ENCODE peak calls at places on chromosome 14, in eight cellular contexts. A is colonic mucosa, Y is body of pancreas, P is IMR-90, T is DND-41, X is right lobe of liver, J is pancreas, Q is PC-3. O is an unnamed sample.
A peak's percentile ranks its signal among the peaks of the same experiment; 100 is the strongest.

GRCh38 chr14:26820101-26820500 is 222.3 kb upstream of the NOVA1 start:
- DNase-seq in P (no peak), Y (no peak), J (no peak), A (no peak), X (no peak), T (no peak), Q (peak; percentile 76), O (no peak)

GRCh38 chr14:101889366-101889765 is 75.0 kb upstream of the DYNC1H1 start:
- DNase-seq in Q (no peak), A (peak; percentile 10), T (no peak), P (no peak), Y (no peak), X (no peak), J (no peak), O (no peak)

GRCh38 chr14:57609313-57609712 is 115.7 kb upstream of the CCDC198 start:
- DNase-seq in Y (no peak), P (no peak), X (no peak), Q (no peak), J (no peak), A (no peak), T (no peak), O (no peak)

GRCh38 chr14:31950760-31951637 is 126.1 kb upstream of the ARHGAP5 start:
- DNase-seq in T (no peak), J (no peak), X (no peak), Q (peak; percentile 81), P (peak; percentile 48), Y (peak; percentile 21), A (peak; percentile 84), O (no peak)

GRCh38 chr14:69559581-69560011 is 15.1 kb downstream of the CCDC177 start:
- DNase-seq in Q (no peak), T (no peak), A (no peak), X (no peak), J (no peak), P (no peak), Y (no peak), O (no peak)

GRCh38 chr14:101505216-101505970 is 55.9 kb upstream of the DIO3 start:
- DNase-seq in Y (no peak), T (no peak), A (no peak), Q (no peak), X (peak; percentile 48), P (no peak), J (no peak), O (no peak)

GRCh38 chr14:50101417-50101816 is 15.0 kb downstream of the VCPKMT start:
- DNase-seq in Q (peak; percentile 55), A (no peak), Y (no peak), P (no peak), T (no peak), J (no peak), X (no peak), O (no peak)

GRCh38 chr14:51430600-51430999 is 190.6 kb downstream of the TMX1 start:
- DNase-seq in Y (peak; percentile 22), A (no peak), J (no peak), T (no peak), Q (no peak), X (no peak), P (no peak), O (no peak)

GRCh38 chr14:105842105-105842504 is 315.7 kb downstream of the TMEM121 start:
- DNase-seq in P (no peak), A (peak; percentile 8), J (no peak), Q (no peak), Y (no peak), X (no peak), T (no peak), O (no peak)

GRCh38 chr14:38481939-38482678 is 226.2 kb upstream of the CLEC14A start:
- DNase-seq in A (no peak), Q (peak; percentile 66), Y (no peak), T (no peak), P (peak; percentile 70), X (no peak), J (no peak), O (no peak)

GRCh38 chr14:88424573-88424972 is 39.1 kb downstream of the SPATA7 start:
- DNase-seq in Q (peak; percentile 9), X (no peak), Y (no peak), T (no peak), J (no peak), A (no peak), P (peak; percentile 52), O (no peak)

GRCh38 chr14:104247336-104248202 is 109.2 kb downstream of the KIF26A start:
- DNase-seq in A (no peak), X (no peak), Q (no peak), T (no peak), Y (no peak), P (no peak), J (no peak), O (no peak)

GRCh38 chr14:99736600-99737371 is 52.7 kb downstream of the CYP46A1 start:
- DNase-seq in Q (peak; percentile 4), X (peak; percentile 15), J (no peak), A (no peak), P (no peak), Y (no peak), T (no peak), O (no peak)

GRCh38 chr14:54187439-54187838 is 209.4 kb upstream of the CDKN3 start:
- DNase-seq in Q (no peak), X (no peak), T (no peak), J (no peak), A (no peak), P (no peak), Y (no peak), O (no peak)

GRCh38 chr14:54189358-54190354 is 207.2 kb upstream of the CDKN3 start:
- DNase-seq in X (no peak), P (peak; percentile 83), Q (peak; percentile 94), T (peak; percentile 52), Y (no peak), J (no peak), A (no peak), O (no peak)

GRCh38 chr14:54182419-54183040 is 214.3 kb upstream of the CDKN3 start:
- DNase-seq in X (no peak), A (no peak), T (no peak), Q (peak; percentile 96), Y (no peak), P (peak; percentile 74), J (no peak), O (no peak)

GRCh38 chr14:54188036-54188666 is 208.7 kb upstream of the CDKN3 start:
- DNase-seq in T (no peak), X (no peak), Y (no peak), P (no peak), J (no peak), Q (no peak), A (no peak), O (no peak)

DNA sequence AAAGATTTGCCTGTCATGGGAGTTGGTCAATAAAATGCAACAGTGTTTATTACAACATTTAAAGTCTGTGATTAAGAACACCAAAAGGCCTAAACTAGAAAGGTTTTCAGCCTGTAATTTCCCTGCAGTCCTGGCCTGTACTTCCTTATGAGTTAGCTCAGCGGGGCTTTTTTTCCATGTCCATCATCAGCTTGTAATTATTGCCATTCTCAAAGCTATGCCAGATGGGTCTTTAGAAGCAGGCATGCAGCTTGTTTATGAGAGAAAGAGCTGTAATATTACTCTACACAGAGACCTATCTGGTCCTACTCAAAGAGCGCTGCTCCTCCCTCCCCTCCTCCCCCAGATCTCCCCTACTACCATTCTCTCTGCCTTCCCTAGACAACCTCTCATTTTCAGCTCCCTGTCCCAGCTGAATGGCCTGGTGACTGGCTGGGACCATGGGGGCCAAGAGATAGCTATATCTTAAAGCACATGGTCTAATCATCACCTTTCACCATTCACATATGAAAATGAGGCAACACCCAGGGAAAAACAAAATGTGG is 209.9 kb upstream of the CDKN3 start:
- DNase-seq in Q (no peak), P (no peak), T (no peak), X (no peak), Y (no peak), J (no peak), A (no peak), O (no peak)
- H3K27ac ChIP-seq in Q (no peak overlapping the region), P (no peak overlapping the region), T (no peak overlapping the region), X (no peak overlapping the region), Y (no peak overlapping the region), J (no peak overlapping the region), A (no peak overlapping the region), O (no peak overlapping the region)

GRCh38 chr14:85516239-85517112 is 13.5 kb upstream of the FLRT2 start:
- DNase-seq in P (peak; percentile 88), J (no peak), Q (peak; percentile 24), A (no peak), T (no peak), Y (no peak), X (no peak), O (no peak)
- H3K4me3 ChIP-seq in P (no peak overlapping the region), J (no peak overlapping the region), Q (no peak overlapping the region), A (no peak overlapping the region), T (no peak overlapping the region), Y (no peak overlapping the region), X (no peak overlapping the region), O (no peak overlapping the region)

DNA sequence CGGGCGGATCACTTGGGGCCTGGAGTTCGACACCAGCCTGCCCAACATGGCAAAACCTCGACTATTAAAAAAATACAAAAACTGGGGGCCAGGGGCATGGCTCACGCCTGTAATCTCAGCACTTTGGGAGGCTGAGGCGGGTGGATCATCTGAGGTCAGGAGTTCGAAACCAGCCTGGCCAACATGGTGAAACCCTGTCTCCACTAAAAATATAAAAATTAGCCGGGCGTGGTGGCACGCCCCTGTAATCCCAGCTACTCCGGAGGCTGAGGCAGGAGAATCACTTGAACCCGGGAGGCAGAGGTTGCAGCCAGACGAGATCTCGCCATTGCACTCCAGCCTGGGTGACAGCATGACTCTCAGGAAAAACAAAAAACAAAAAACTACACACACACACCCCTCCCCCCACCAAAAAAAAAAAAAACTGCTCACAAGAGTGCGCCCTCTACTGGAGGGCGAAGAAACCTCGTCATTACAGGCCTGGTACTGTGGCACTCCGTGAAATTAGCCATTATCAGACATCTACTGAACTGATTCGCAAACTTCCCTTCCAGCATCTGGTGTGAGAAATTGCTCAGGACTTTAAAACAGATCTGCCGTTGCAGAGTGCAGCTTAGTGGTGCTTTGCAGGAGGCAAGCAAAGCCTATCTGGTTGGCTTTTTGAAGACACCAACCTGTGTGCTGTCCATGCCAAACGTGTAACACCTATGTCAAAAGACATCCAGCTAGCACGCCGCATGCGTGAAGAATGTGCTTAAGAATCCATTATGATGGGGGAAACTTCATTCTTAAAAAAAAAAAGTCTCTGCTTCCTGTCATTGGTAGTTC is 7.7 kb downstream of the PPP1R3E start:
- DNase-seq in P (peak; percentile 51), X (no peak), J (peak; percentile 56), Q (peak; percentile 66), T (peak; percentile 63), A (peak; percentile 31), Y (peak; percentile 64), O (no peak)
- TF ChIP-seq CTCF in P (peak; percentile 87), X (peak; percentile 68), J (peak; percentile 83), Q (peak; percentile 89), T (peak; percentile 91), A (peak; percentile 88), Y (peak; percentile 80), O (peak; percentile 80)

GRCh38 chr14:74018704-74019407 is at the start of the genes BBOF1 and ENTPD5:
- DNase-seq in T (peak; percentile 82), A (peak; percentile 87), Q (peak; percentile 93), X (peak; percentile 91), J (peak; percentile 92), Y (peak; percentile 84), P (peak; percentile 80), O (peak; percentile 46)

GRCh38 chr14:74018029-74018703 is 922 bp downstream of the ENTPD5 start:
- DNase-seq in A (no peak), T (peak; percentile 9), P (peak; percentile 64), J (no peak), Q (peak; percentile 81), Y (no peak), X (no peak), O (no peak)

GRCh38 chr14:74015965-74016364 is 3.1 kb downstream of the ENTPD5 start:
- DNase-seq in J (no peak), P (no peak), Q (no peak), T (no peak), X (no peak), A (no peak), Y (no peak), O (no peak)

GRCh38 chr14:74019743-74020142 is 594 bp downstream of the BBOF1 start:
- DNase-seq in P (peak; percentile 60), A (no peak), X (no peak), T (no peak), J (no peak), Q (no peak), Y (peak; percentile 13), O (peak; percentile 29)

GRCh38 chr14:74019408-74019714 is 212 bp downstream of the BBOF1 start:
- DNase-seq in T (no peak), A (no peak), P (no peak), J (no peak), X (no peak), Q (no peak), Y (no peak), O (no peak)
- H3K27ac ChIP-seq in T (peak overlapping the region; percentile 54), A (peak overlapping the region; percentile 99), P (peak overlapping the region; percentile 70), J (peak overlapping the region; percentile 97), X (peak overlapping the region; percentile 37), Q (no peak overlapping the region), Y (peak overlapping the region; percentile 98), O (peak overlapping the region; percentile 85)